ENCODE peak calls at places on chromosomes 3 and 15, in four cellular contexts. S, T, M and D are unnamed samples.

GRCh38 chr15:47194718-47195117 is 522.6 kb upstream of the SEMA6D start:
- DNase-seq in T (no peak), S (no peak), M (no peak), D (peak; percentile 29)

GRCh38 chr3:170233532-170233931 is 11.3 kb downstream of the PRKCI start:
- DNase-seq in S (no peak), M (no peak), T (no peak), D (peak; percentile 63)

GRCh38 chr3:196081834-196082470 is at the start of gene TFRC:
- DNase-seq in T (peak; percentile 98), M (peak; percentile 92), S (peak; percentile 95), D (peak; percentile 96)

GRCh38 chr15:83207622-83208356 is at the start of gene HDGFL3:
- DNase-seq in T (peak; percentile 70), M (peak; percentile 5), S (peak; percentile 56), D (peak; percentile 76)

GRCh38 chr3:159441279-159441678 is 547.4 kb upstream of the IL12A start:
- DNase-seq in T (no peak), M (no peak), S (no peak), D (no peak)

GRCh38 chr3:59609967-59610366 is 560.1 kb upstream of the CFAP20DC start:
- DNase-seq in M (no peak), S (no peak), T (peak; percentile 52), D (no peak)

GRCh38 chr3:195077611-195078540 is 193.1 kb downstream of the XXYLT1 start:
- DNase-seq in S (no peak), T (no peak), M (no peak), D (no peak)

GRCh38 chr3:170765419-170766078 is 104.4 kb downstream of the RPL22L1 start:
- DNase-seq in M (no peak), S (no peak), T (no peak), D (no peak)

GRCh38 chr15:50697109-50697797 is 10.7 kb upstream of the TRPM7 start:
- DNase-seq in M (no peak), T (no peak), S (no peak), D (peak; percentile 71)

GRCh38 chr3:139204756-139205155 is 139.1 kb upstream of the MRPS22 start:
- DNase-seq in S (no peak), T (no peak), M (no peak), D (peak; percentile 9)